ENCODE peak calls at places on chromosomes 5 and 9, in nine cellular contexts. C is HCT116; H is CD4-positive, alpha-beta memory T cell; Y is upper lobe of right lung; A is uterus; M is epithelial cell of prostate; V is heart left ventricle; K is ovary; P is breast epithelium. Q is an unnamed sample.

GRCh38 chr5:109553826-109554225 is 135.9 kb upstream of the MAN2A1 start:
- DNase-seq in A (no peak), K (no peak), V (no peak), H (no peak), P (no peak), Y (no peak), C (no peak), M (peak; percentile 95), Q (no peak)

GRCh38 chr5:172450861-172451695 is 3.2 kb downstream of the SH3PXD2B start:
- DNase-seq in P (no peak), H (no peak), K (peak; percentile 58), Y (no peak), V (no peak), A (peak; percentile 66), M (no peak), C (no peak), Q (no peak)

GRCh38 chr9:137034709-137035506 is 3.0 kb upstream of the FUT7 start:
- DNase-seq in C (peak; percentile 69), H (peak; percentile 87), V (peak; percentile 80), M (peak; percentile 40), A (peak; percentile 78), K (peak; percentile 87), P (peak; percentile 74), Y (peak; percentile 91), Q (peak; percentile 87)

GRCh38 chr5:78162253-78162862 is 132.1 kb downstream of the AP3B1 start:
- DNase-seq in C (peak; percentile 41), K (no peak), Y (no peak), P (no peak), A (no peak), M (no peak), H (no peak), V (no peak), Q (no peak)

GRCh38 chr5:66171349-66172344 is 27.5 kb downstream of the SREK1 start:
- DNase-seq in Y (no peak), A (no peak), K (peak; percentile 36), H (peak; percentile 78), M (no peak), P (no peak), C (no peak), V (no peak), Q (no peak)

GRCh38 chr9:72254881-72255545 is 105.8 kb downstream of the GDA start:
- DNase-seq in M (no peak), Y (no peak), H (no peak), P (no peak), V (no peak), A (no peak), C (no peak), K (no peak), Q (no peak)

GRCh38 chr5:173454764-173455598 is 126.8 kb upstream of the STC2 start:
- DNase-seq in H (no peak), C (peak; percentile 95), M (peak; percentile 78), A (peak; percentile 26), Y (no peak), V (peak; percentile 64), P (peak; percentile 52), K (no peak), Q (no peak)

GRCh38 chr5:96816430-96816939 is 8.7 kb upstream of the ERAP1 start:
- DNase-seq in K (no peak), P (no peak), H (peak; percentile 92), V (no peak), C (no peak), A (no peak), Y (no peak), M (no peak), Q (no peak)

GRCh38 chr9:126462617-126463016 is 136.0 kb downstream of the MVB12B start:
- DNase-seq in C (no peak), K (no peak), M (no peak), A (no peak), H (no peak), V (no peak), Y (peak; percentile 16), P (no peak), Q (no peak)

GRCh38 chr9:3398232-3398648 is 127.6 kb downstream of the RFX3 start:
- DNase-seq in P (no peak), A (no peak), K (no peak), H (no peak), M (no peak), Y (no peak), V (no peak), C (no peak), Q (no peak)

GRCh38 chr5:77781076-77781475 is 4.9 kb upstream of the TBCA start:
- DNase-seq in P (no peak), K (no peak), H (no peak), M (no peak), A (no peak), C (no peak), V (no peak), Y (no peak), Q (no peak)

DNA sequence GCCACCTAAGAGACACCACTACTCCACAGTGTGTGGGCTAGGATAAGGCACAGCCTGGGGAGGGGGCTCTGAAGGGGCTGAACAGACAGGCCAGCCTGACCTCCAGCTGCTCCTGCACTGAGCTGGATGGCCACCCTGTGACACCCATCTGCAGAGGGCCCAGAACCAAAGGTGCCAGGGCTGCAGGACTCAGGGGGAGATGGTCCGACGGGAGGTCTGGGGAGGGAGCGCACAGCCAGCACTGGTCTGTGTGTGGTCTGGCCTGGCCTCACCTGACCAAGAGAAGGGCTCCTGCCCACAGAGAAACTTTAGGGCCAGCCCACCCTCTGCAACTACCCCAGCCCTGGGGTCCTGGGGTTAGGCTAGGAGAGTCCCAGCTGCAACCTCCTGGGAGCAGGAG is 789 bp downstream of the LTC4S start:
- DNase-seq in H (no peak), P (no peak), Y (no peak), C (no peak), A (no peak), M (no peak), K (peak; percentile 33), V (no peak), Q (no peak)
- H3K27ac ChIP-seq in H (peak overlapping the region; percentile 49), P (peak overlapping the region; percentile 90), Y (peak overlapping the region; percentile 81), C (peak overlapping the region; percentile 99), A (peak overlapping the region; percentile 81), M (no peak overlapping the region), K (no peak overlapping the region), V (peak overlapping the region; percentile 84), Q (peak overlapping the region; percentile 74)

DNA sequence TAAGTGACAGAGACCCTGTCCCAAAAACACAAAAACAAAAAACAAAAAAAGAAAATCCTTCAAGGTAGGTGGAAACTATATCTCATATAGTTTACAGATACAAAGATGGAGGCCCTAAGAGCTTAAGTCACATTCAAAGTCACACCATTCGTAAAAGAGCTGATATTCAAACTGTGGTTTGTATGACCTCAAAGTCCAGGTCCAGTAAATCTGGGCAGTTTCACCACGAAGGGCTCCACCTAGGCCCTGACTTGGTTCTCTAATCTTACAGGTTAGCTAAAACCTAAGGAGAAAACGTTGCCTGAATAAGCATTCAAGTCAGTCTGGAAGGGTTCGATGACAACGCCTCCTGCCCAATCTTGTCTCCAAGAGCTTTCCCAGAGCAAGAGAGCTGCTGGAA is 44.1 kb downstream of the SUSD1 start:
- DNase-seq in P (no peak), C (no peak), K (no peak), A (no peak), Y (no peak), V (no peak), M (no peak), H (no peak), Q (no peak)
- H3K27ac ChIP-seq in P (no peak overlapping the region), C (no peak overlapping the region), K (no peak overlapping the region), A (no peak overlapping the region), Y (no peak overlapping the region), V (no peak overlapping the region), M (no peak overlapping the region), H (no peak overlapping the region), Q (no peak overlapping the region)

GRCh38 chr5:151036556-151036955 is 16.2 kb downstream of the GPX3 start:
- DNase-seq in V (no peak), P (no peak), C (no peak), M (no peak), A (no peak), K (no peak), Y (no peak), H (no peak), Q (no peak)

GRCh38 chr5:151037561-151038291 is 17.3 kb downstream of the GPX3 start:
- DNase-seq in Y (no peak), P (no peak), C (no peak), K (peak; percentile 72), M (no peak), V (no peak), H (no peak), A (peak; percentile 58), Q (no peak)

GRCh38 chr5:151038801-151039238 is 18.4 kb downstream of the GPX3 start:
- DNase-seq in K (no peak), V (no peak), Y (no peak), P (no peak), A (no peak), M (no peak), H (no peak), C (no peak), Q (no peak)

GRCh38 chr5:151039665-151040064 is 19.3 kb downstream of the GPX3 start:
- DNase-seq in V (no peak), P (no peak), H (no peak), M (no peak), K (no peak), C (no peak), A (no peak), Y (no peak), Q (no peak)

GRCh38 chr5:151038292-151038745 is 17.9 kb downstream of the GPX3 start:
- DNase-seq in V (no peak), C (no peak), H (no peak), M (no peak), Y (no peak), P (no peak), A (no peak), K (no peak), Q (no peak)
- H3K27ac ChIP-seq in V (peak overlapping the region; percentile 77), C (no peak overlapping the region), H (no peak overlapping the region), M (peak overlapping the region; percentile 88), Y (peak overlapping the region; percentile 78), P (peak overlapping the region; percentile 72), A (peak overlapping the region; percentile 67), K (peak overlapping the region; percentile 60), Q (no peak overlapping the region)

GRCh38 chr5:87408219-87408618 is 4.5 kb downstream of the CCNH start:
- DNase-seq in H (no peak), M (no peak), K (no peak), V (no peak), Y (no peak), P (no peak), C (no peak), A (no peak), Q (no peak)

GRCh38 chr5:87413116-87413645 is 451 bp upstream of the CCNH start:
- DNase-seq in K (no peak), Y (no peak), C (no peak), H (peak; percentile 31), A (no peak), V (no peak), M (no peak), P (no peak), Q (no peak)

GRCh38 chr5:87410941-87411340 is 1.8 kb downstream of the CCNH start:
- DNase-seq in C (no peak), Y (no peak), K (no peak), H (no peak), P (no peak), M (no peak), A (no peak), V (no peak), Q (no peak)

GRCh38 chr5:87412417-87413115 is at the start of gene CCNH:
- DNase-seq in M (peak; percentile 82), H (peak; percentile 97), V (peak; percentile 99), K (peak; percentile 97), A (peak; percentile 97), Y (peak; percentile 98), C (peak; percentile 96), P (peak; percentile 98), Q (peak; percentile 92)

GRCh38 chr5:87411586-87412416 is 929 bp downstream of the CCNH start:
- DNase-seq in Y (no peak), P (peak; percentile 19), C (peak; percentile 6), V (peak; percentile 27), A (no peak), H (peak; percentile 57), K (peak; percentile 21), M (no peak), Q (no peak)
- H3K27ac ChIP-seq in Y (peak overlapping the region; percentile 98), P (peak overlapping the region; percentile 97), C (peak overlapping the region; percentile 76), V (peak overlapping the region; percentile 98), A (peak overlapping the region; percentile 97), H (peak overlapping the region; percentile 100), K (peak overlapping the region; percentile 95), M (peak overlapping the region; percentile 75), Q (peak overlapping the region; percentile 90)

Q was measured in substantia nigra.